ENCODE peak calls at places on chromosomes 4 and X, in seven cellular contexts. F is adrenal gland, E is breast epithelium, A is right lobe of liver, C is psoas muscle, T is NT2/D1, L is K562. J is an unnamed sample.

GRCh38 chrX:114532093-114532805 is 51.6 kb upstream of the HTR2C start:
- DNase-seq in F (no peak), E (no peak), A (no peak), C (no peak), T (no peak), L (no peak), J (no peak)

GRCh38 chrX:39309018-39309620 is 507.9 kb downstream of the MID1IP1 start:
- DNase-seq in F (no peak), E (no peak), A (no peak), C (no peak), T (no peak), L (no peak), J (no peak)

GRCh38 chr4:57086324-57086723 is 23.9 kb downstream of the IGFBP7 start:
- DNase-seq in F (no peak), E (no peak), A (no peak), C (no peak), T (no peak), L (no peak), J (no peak)

GRCh38 chrX:10010686-10011085 is 43.5 kb downstream of the CLDN34 start:
- DNase-seq in F (no peak), E (no peak), A (no peak), C (no peak), T (no peak), L (no peak), J (no peak)

GRCh38 chrX:17580529-17581155 is 156.7 kb upstream of the SCML1 start:
- DNase-seq in F (no peak), E (no peak), A (no peak), C (no peak), T (no peak), L (no peak), J (no peak)

GRCh38 chrX:100864967-100865366 is 9.2 kb downstream of the NOX1 start:
- DNase-seq in F (no peak), E (no peak), A (no peak), C (no peak), T (no peak), L (no peak), J (no peak)

GRCh38 chr4:109094061-109094460 is 208.4 kb downstream of the COL25A1 start:
- DNase-seq in F (no peak), E (no peak), A (no peak), C (no peak), T (no peak), L (no peak), J (no peak)

GRCh38 chrX:2628751-2629315 is 62.3 kb upstream of the CD99 start:
- DNase-seq in F (no peak), E (no peak), A (no peak), C (no peak), T (no peak), L (peak; percentile 8), J (no peak)

GRCh38 chr4:186789671-186790070 is 66.0 kb upstream of the FAT1 start:
- DNase-seq in F (no peak), E (no peak), A (no peak), C (no peak), T (no peak), L (no peak), J (no peak)

GRCh38 chr4:6010789-6011188 is 7.4 kb downstream of the C4orf50 start:
- DNase-seq in F (no peak), E (no peak), A (no peak), C (no peak), T (no peak), L (no peak), J (no peak)

GRCh38 chrX:10052906-10053625 is 85.9 kb downstream of the CLDN34 start:
- DNase-seq in F (peak; percentile 47), E (no peak), A (no peak), C (no peak), T (no peak), L (no peak), J (peak; percentile 14)

GRCh38 chr4:169147217-169147616 is 123.5 kb downstream of the SH3RF1 start:
- DNase-seq in F (no peak), E (no peak), A (no peak), C (no peak), T (no peak), L (no peak), J (no peak)

GRCh38 chrX:8323356-8323755 is 141.3 kb upstream of the VCX3B start:
- DNase-seq in F (no peak), E (no peak), A (no peak), C (no peak), T (no peak), L (no peak), J (no peak)

GRCh38 chr4:153912296-153912695 is 123.4 kb upstream of the SFRP2 start:
- DNase-seq in F (no peak), E (no peak), A (no peak), C (no peak), T (no peak), L (no peak), J (no peak)

GRCh38 chrX:12309733-12310054 is 171.4 kb downstream of the FRMPD4 start:
- DNase-seq in F (no peak), E (no peak), A (no peak), C (no peak), T (no peak), L (no peak), J (no peak)

GRCh38 chrX:11787564-11787963 is 29.5 kb downstream of the MSL3 start:
- DNase-seq in F (peak; percentile 66), E (no peak), A (peak; percentile 46), C (peak; percentile 64), T (peak; percentile 68), L (peak; percentile 46), J (peak; percentile 11)

GRCh38 chr4:182248295-182248694 is 5.1 kb downstream of the TENM3 start:
- DNase-seq in F (no peak), E (no peak), A (no peak), C (no peak), T (no peak), L (no peak), J (no peak)

GRCh38 chr4:162163892-162164759 is at the start of gene FSTL5:
- DNase-seq in F (peak; percentile 57), E (no peak), A (peak; percentile 39), C (peak; percentile 36), T (peak; percentile 75), L (peak; percentile 0), J (no peak)

GRCh38 chrX:20680998-20681397 is 414.3 kb upstream of the RPS6KA3 start:
- DNase-seq in F (no peak), E (no peak), A (no peak), C (no peak), T (no peak), L (no peak), J (peak; percentile 8)

GRCh38 chr4:71009796-71010588 is 16.5 kb downstream of the DCK start:
- DNase-seq in F (no peak), E (no peak), A (no peak), C (no peak), T (no peak), L (peak; percentile 55), J (no peak)

GRCh38 chr4:156764145-156764544 is 207.5 kb downstream of the PDGFC start:
- DNase-seq in F (no peak), E (no peak), A (no peak), C (no peak), T (no peak), L (no peak), J (no peak)

GRCh38 chrX:39819921-39820849 is 277.6 kb downstream of the BCOR start:
- DNase-seq in F (no peak), E (no peak), A (no peak), C (no peak), T (no peak), L (no peak), J (no peak)

GRCh38 chr4:6916069-6916586 is 6.5 kb downstream of the TBC1D14 start:
- DNase-seq in F (no peak), E (no peak), A (peak; percentile 45), C (no peak), T (no peak), L (no peak), J (no peak)

GRCh38 chrX:119734897-119735339 is 23.5 kb upstream of the SOWAHD start:
- DNase-seq in F (peak; percentile 41), E (no peak), A (peak; percentile 77), C (peak; percentile 60), T (no peak), L (no peak), J (peak; percentile 28)

DNA sequence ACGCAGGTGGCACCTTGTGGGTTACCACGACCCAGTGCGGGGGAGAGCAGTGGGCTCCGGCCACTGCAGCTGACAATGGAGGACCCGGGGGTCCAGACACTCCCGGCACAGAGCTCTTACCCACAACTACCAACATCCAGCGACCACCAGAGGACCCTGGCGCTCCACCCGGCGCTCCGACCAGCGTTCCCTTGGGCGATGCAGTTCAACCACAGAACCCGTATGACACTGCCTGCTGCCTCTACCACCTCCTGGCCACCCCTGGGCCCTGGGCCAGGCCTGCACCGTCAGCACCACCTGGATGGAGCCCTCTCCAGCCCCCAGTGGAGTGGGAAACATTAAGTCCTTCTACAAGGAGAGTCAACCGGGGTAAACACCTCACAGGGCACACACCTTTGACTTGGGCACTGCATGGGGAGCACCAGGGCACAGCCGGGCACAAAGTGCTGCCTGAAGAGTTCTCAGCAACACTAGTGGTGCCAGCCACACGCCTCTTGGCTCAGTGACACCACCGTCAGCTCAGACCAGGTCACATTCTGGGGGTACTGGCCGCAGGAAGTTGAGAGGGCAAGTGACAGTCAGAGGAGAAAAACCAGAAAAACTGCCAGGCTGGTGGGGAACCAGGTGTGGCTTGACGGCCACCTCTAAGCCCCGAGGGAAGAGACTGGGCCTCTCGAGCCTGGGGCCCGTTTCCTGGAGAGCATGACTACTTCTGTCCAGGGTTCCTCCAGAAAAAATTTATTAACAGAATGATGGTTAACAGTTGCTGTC is 2.6 kb downstream of the CTBP1 start:
- DNase-seq in F (peak; percentile 25), E (peak; percentile 54), A (peak; percentile 69), C (peak; percentile 20), T (no peak), L (no peak), J (peak; percentile 22)
- H3K4me1 ChIP-seq in F (peaks cover 26% of the 10 kb centered on the region), E (peaks cover 25% of the 10 kb centered on the region), A (peaks cover 49% of the 10 kb centered on the region), C (peaks cover 73% of the 10 kb centered on the region), T (peaks cover 23% of the 10 kb centered on the region), L (peaks cover 4% of the 10 kb centered on the region), J (peaks cover 77% of the 10 kb centered on the region)

GRCh38 chr4:122309988-122310626 is 68.7 kb upstream of the ADAD1 start:
- DNase-seq in F (no peak), E (no peak), A (no peak), C (no peak), T (no peak), L (peak; percentile 12), J (no peak)

DNA sequence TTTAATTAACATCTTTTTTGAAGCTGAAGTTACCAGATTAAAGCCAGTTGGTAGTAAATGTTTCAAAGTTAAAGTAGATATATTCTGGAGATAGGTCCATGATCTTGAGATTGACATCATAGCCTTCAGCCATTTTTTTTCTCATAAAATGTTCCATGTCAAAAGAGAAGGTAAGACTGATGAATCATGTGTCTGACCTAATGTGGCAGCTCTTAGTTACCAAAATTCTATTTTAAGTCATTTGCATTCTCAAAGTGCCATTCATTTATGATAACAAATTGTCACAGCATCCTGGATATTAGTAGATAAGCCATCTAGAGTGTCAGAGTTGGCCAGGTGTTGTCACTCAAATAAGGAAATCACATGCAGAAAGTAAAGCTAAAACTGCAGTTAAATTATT is 65.8 kb upstream of the ADAD1 start:
- DNase-seq in F (no peak), E (no peak), A (no peak), C (no peak), T (no peak), L (no peak), J (no peak)
- H3K36me3 ChIP-seq in F (no peaks in the 10 kb centered on the region), E (no peaks in the 10 kb centered on the region), A (no peaks in the 10 kb centered on the region), C (peaks cover 74% of the 10 kb centered on the region), T (peaks cover 15% of the 10 kb centered on the region), L (peaks cover 12% of the 10 kb centered on the region), J (peaks cover 62% of the 10 kb centered on the region)

GRCh38 chr4:76585270-76585669 is 150.2 kb downstream of the SHROOM3 start:
- DNase-seq in F (no peak), E (no peak), A (no peak), C (no peak), T (no peak), L (no peak), J (no peak)
- H3K4me1 ChIP-seq in F (peaks cover 3% of the 10 kb centered on the region), E (no peaks in the 10 kb centered on the region), A (no peaks in the 10 kb centered on the region), C (no peaks in the 10 kb centered on the region), T (no peaks in the 10 kb centered on the region), L (no peaks in the 10 kb centered on the region), J (no peaks in the 10 kb centered on the region)

GRCh38 chr4:139329665-139330200 is 27.5 kb upstream of the NDUFC1 start:
- DNase-seq in F (no peak), E (no peak), A (no peak), C (no peak), T (no peak), L (no peak), J (no peak)
- H3K36me3 ChIP-seq in F (no peaks in the 10 kb centered on the region), E (no peaks in the 10 kb centered on the region), A (no peaks in the 10 kb centered on the region), C (peaks cover 2% of the 10 kb centered on the region), T (peaks cover 13% of the 10 kb centered on the region), L (peaks cover 53% of the 10 kb centered on the region), J (no peaks in the 10 kb centered on the region)